ENCODE peak calls at places on chromosome 2, in six cellular contexts. E, U, J, Z, R and A are unnamed samples.

GRCh38 chr2:237964194-237964577 is 2.6 kb upstream of the UBE2F start:
- DNase-seq in E (no peak), U (no peak), J (no peak), Z (no peak), R (no peak), A (no peak)

GRCh38 chr2:38750011-38750792 is 959 bp downstream of the SRSF7 start:
- DNase-seq in E (peak; percentile 75), U (peak; percentile 52), J (peak; percentile 45), Z (no peak), R (peak; percentile 58), A (no peak)

GRCh38 chr2:72925328-72925943 is 8.1 kb downstream of the EMX1 start:
- DNase-seq in E (no peak), U (no peak), J (peak; percentile 4), Z (no peak), R (peak; percentile 12), A (no peak)

GRCh38 chr2:198326431-198326830 is 522.0 kb downstream of the PLCL1 start:
- DNase-seq in E (no peak), U (no peak), J (no peak), Z (no peak), R (no peak), A (no peak)

GRCh38 chr2:59249441-59250330 is 1008.6 kb upstream of the FANCL start:
- DNase-seq in E (no peak), U (no peak), J (no peak), Z (no peak), R (no peak), A (no peak)

GRCh38 chr2:233041722-233042323 is 9.4 kb downstream of the NEU2 start:
- DNase-seq in E (no peak), U (no peak), J (no peak), Z (no peak), R (no peak), A (no peak)

GRCh38 chr2:239132156-239132709 is 268.6 kb downstream of the HDAC4 start:
- DNase-seq in E (no peak), U (no peak), J (no peak), Z (no peak), R (no peak), A (no peak)

GRCh38 chr2:219520079-219520478 is 5.8 kb downstream of the ASIC4 start:
- DNase-seq in E (no peak), U (no peak), J (no peak), Z (no peak), R (no peak), A (no peak)

GRCh38 chr2:44329343-44329742 is 32.0 kb downstream of the PREPL start:
- DNase-seq in E (no peak), U (no peak), J (no peak), Z (no peak), R (no peak), A (no peak)

GRCh38 chr2:84908948-84909713 is 3.7 kb downstream of the TMSB10 start:
- DNase-seq in E (peak; percentile 7), U (no peak), J (no peak), Z (no peak), R (no peak), A (no peak)

GRCh38 chr2:199366406-199366805 is 91.3 kb downstream of the SATB2 start:
- DNase-seq in E (peak; percentile 45), U (no peak), J (no peak), Z (no peak), R (no peak), A (peak; percentile 57)

GRCh38 chr2:70751881-70752280 is 16.1 kb downstream of the ADD2 start:
- DNase-seq in E (no peak), U (no peak), J (no peak), Z (no peak), R (no peak), A (no peak)

GRCh38 chr2:203759692-203760365 is 53.4 kb downstream of the CD28 start:
- DNase-seq in E (no peak), U (peak; percentile 74), J (peak; percentile 72), Z (no peak), R (no peak), A (peak; percentile 11)

GRCh38 chr2:7392076-7392787 is 475.0 kb downstream of the RNF144A start:
- DNase-seq in E (no peak), U (no peak), J (no peak), Z (no peak), R (no peak), A (no peak)

GRCh38 chr2:37449686-37450392 is 105.4 kb downstream of the QPCT start:
- DNase-seq in E (peak; percentile 54), U (no peak), J (no peak), Z (peak; percentile 11), R (no peak), A (no peak)

GRCh38 chr2:42421601-42422252 is 60.7 kb upstream of the COX7A2L start:
- DNase-seq in E (no peak), U (no peak), J (no peak), Z (no peak), R (no peak), A (no peak)

GRCh38 chr2:208358758-208359631 is 47.6 kb upstream of the PTH2R start:
- DNase-seq in E (no peak), U (no peak), J (no peak), Z (no peak), R (no peak), A (no peak)

GRCh38 chr2:237968048-237968862 is 1.4 kb downstream of the UBE2F start:
- DNase-seq in E (peak; percentile 51), U (no peak), J (peak; percentile 65), Z (no peak), R (peak; percentile 54), A (no peak)

GRCh38 chr2:232890536-232890895 is 20.5 kb downstream of the SNORC start:
- DNase-seq in E (no peak), U (no peak), J (no peak), Z (no peak), R (no peak), A (no peak)

GRCh38 chr2:231361701-231362588 is 33.6 kb upstream of the B3GNT7 start:
- DNase-seq in E (no peak), U (no peak), J (no peak), Z (no peak), R (peak; percentile 25), A (no peak)

GRCh38 chr2:236634203-236634602 is 64.6 kb downstream of the ACKR3 start:
- DNase-seq in E (no peak), U (no peak), J (no peak), Z (no peak), R (no peak), A (no peak)

GRCh38 chr2:39516347-39517101 is 79.4 kb upstream of the MAP4K3 start:
- DNase-seq in E (no peak), U (peak; percentile 14), J (peak; percentile 60), Z (no peak), R (no peak), A (no peak)

GRCh38 chr2:181892795-181893435 is 1.4 kb downstream of the ITPRID2 start:
- DNase-seq in E (no peak), U (no peak), J (no peak), Z (no peak), R (no peak), A (no peak)

GRCh38 chr2:77567723-77568122 is 45.5 kb upstream of the LRRTM4 start:
- DNase-seq in E (peak; percentile 61), U (no peak), J (no peak), Z (no peak), R (no peak), A (peak; percentile 24)

GRCh38 chr2:97728091-97728596 is 14.8 kb downstream of the ZAP70 start:
- DNase-seq in E (no peak), U (peak; percentile 33), J (no peak), Z (no peak), R (no peak), A (no peak)

GRCh38 chr2:196927318-196928225 is 1.1 kb upstream of the PGAP1 start:
- DNase-seq in E (peak; percentile 50), U (peak; percentile 6), J (peak; percentile 39), Z (no peak), R (peak; percentile 20), A (no peak)

GRCh38 chr2:8548065-8548870 is 133.6 kb upstream of the ID2 start:
- DNase-seq in E (no peak), U (no peak), J (peak; percentile 9), Z (no peak), R (no peak), A (no peak)

GRCh38 chr2:20509766-20510490 is 63.1 kb downstream of the RHOB start:
- DNase-seq in E (peak; percentile 75), U (peak; percentile 76), J (peak; percentile 39), Z (no peak), R (no peak), A (peak; percentile 72)

GRCh38 chr2:27800856-27801255 is 29.3 kb downstream of the MRPL33 start:
- DNase-seq in E (no peak), U (no peak), J (no peak), Z (no peak), R (no peak), A (no peak)

DNA sequence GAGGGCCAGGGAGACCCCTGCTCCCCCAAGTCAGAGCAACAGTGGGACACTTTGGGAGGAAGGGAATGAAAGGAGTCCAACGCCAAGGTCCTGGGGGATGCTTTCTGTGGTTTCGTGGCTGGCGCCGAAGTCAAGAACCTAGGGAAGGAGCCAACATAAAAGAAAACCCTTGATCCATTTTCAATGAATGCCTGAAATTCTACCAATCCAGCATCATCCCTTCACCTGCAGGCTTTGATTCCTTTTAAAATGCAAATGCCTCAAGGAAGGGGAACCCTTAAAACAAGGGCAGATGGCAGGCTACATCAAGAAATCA is 123.4 kb upstream of the SLC1A4 start:
- DNase-seq in E (no peak), U (no peak), J (no peak), Z (no peak), R (no peak), A (no peak)
- H3K4me3 ChIP-seq in E (no peak overlapping the region), U (no peak overlapping the region), J (peak overlapping the region; percentile 68), Z (peak overlapping the region; percentile 76), R (peak overlapping the region; percentile 72), A (no peak overlapping the region)

GRCh38 chr2:101256316-101256715 is 3.6 kb downstream of the CNOT11 start:
- DNase-seq in E (no peak), U (peak; percentile 21), J (no peak), Z (no peak), R (no peak), A (peak; percentile 62)
- H3K4me1 ChIP-seq in E (peaks cover 18% of the 10 kb centered on the region), U (peaks cover 33% of the 10 kb centered on the region), J (peaks cover 47% of the 10 kb centered on the region), Z (peaks cover 29% of the 10 kb centered on the region), R (peaks cover 12% of the 10 kb centered on the region), A (peaks cover 24% of the 10 kb centered on the region)

GRCh38 chr2:116949249-116949648 is 865.2 kb upstream of the DDX18 start:
- DNase-seq in E (no peak), U (no peak), J (no peak), Z (no peak), R (no peak), A (no peak)

GRCh38 chr2:116948258-116948657 is 866.2 kb upstream of the DDX18 start:
- DNase-seq in E (no peak), U (no peak), J (no peak), Z (no peak), R (no peak), A (no peak)

GRCh38 chr2:116955646-116956045 is 858.8 kb upstream of the DDX18 start:
- DNase-seq in E (no peak), U (no peak), J (no peak), Z (no peak), R (no peak), A (no peak)

DNA sequence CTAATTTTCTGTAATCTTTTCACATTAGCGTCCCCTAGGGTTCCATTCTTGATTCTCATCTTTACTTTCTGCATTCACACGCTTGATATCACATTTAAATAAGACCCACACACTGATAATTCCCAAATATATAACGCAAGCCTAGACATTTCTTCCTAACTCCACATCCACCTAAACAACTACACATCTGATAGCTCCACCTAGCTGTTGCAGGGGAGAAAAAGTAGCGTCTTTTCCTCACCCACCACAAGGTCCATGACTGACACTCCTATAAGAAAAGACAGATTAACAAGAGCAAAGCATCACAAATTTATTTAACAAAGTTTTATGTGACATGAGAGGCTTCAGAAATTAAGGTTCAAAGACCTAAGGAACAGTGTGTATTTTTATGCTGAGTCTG is 862.2 kb upstream of the DDX18 start:
- DNase-seq in E (peak; percentile 39), U (no peak), J (no peak), Z (no peak), R (no peak), A (peak; percentile 19)
- TF ChIP-seq CTCF in E (peak; percentile 19), U (peak; percentile 35), J (no peak), Z (no peak), R (no peak), A (peak; percentile 39)

GRCh38 chr2:112276954-112277353 is 1.6 kb downstream of the ZC3H6 start:
- DNase-seq in E (no peak), U (no peak), J (no peak), Z (no peak), R (no peak), A (no peak)
- H3K4me3 ChIP-seq in E (no peak overlapping the region), U (peak overlapping the region; percentile 98), J (peak overlapping the region; percentile 94), Z (peak overlapping the region; percentile 98), R (peak overlapping the region; percentile 81), A (peak overlapping the region; percentile 98)